ENCODE peak calls at places on chromosomes 13 and 19, in nine cellular contexts. I is EH; G is stimulated activated CD4-positive, alpha-beta T cell treated with anti-CD3 and anti-CD28 coated beads, Interleukin-4, amount 100 ng/mL, for 48 hours; H is NCI-H82; A is A549; F is COLO829; M is neural progenitor cell; P is NCI-H187; L is CD4-positive, alpha-beta memory T cell. S is an unnamed sample.
A peak's percentile ranks its signal among the peaks of the same experiment; 100 is the strongest.

GRCh38 chr13:30196025-30196424 is 111.3 kb downstream of the KATNAL1 start:
- DNase-seq in P (no peak), G (no peak), F (no peak), A (no peak), H (peak; percentile 50), L (no peak), M (peak; percentile 65), I (peak; percentile 20), S (no peak)

GRCh38 chr19:50777830-50778303 is 7.6 kb downstream of the GPR32 start:
- DNase-seq in P (no peak), L (no peak), M (peak; percentile 68), H (no peak), F (peak; percentile 56), A (no peak), G (no peak), I (peak; percentile 27), S (no peak)

GRCh38 chr13:50537029-50537428 is 306.5 kb downstream of the DLEU7 start:
- DNase-seq in G (no peak), H (no peak), A (no peak), F (no peak), I (no peak), L (no peak), P (no peak), M (no peak), S (no peak)

GRCh38 chr19:5718032-5718578 is 1.8 kb downstream of the LONP1 start:
- DNase-seq in G (peak; percentile 66), M (no peak), F (no peak), I (peak; percentile 73), A (no peak), P (no peak), L (no peak), H (no peak), S (no peak)

GRCh38 chr19:49441960-49442350 is 628 bp upstream of the SLC17A7 start:
- DNase-seq in H (peak; percentile 49), G (no peak), A (no peak), M (no peak), L (no peak), F (no peak), I (no peak), P (no peak), S (no peak)

GRCh38 chr13:27176772-27177171 is 5.2 kb upstream of the USP12 start:
- DNase-seq in I (no peak), F (no peak), A (no peak), M (no peak), L (no peak), H (no peak), G (no peak), P (no peak), S (no peak)

GRCh38 chr19:29551774-29552173 is 26.0 kb downstream of the VSTM2B start:
- DNase-seq in H (no peak), G (no peak), P (no peak), L (no peak), M (no peak), I (no peak), A (no peak), F (no peak), S (no peak)

GRCh38 chr13:42732073-42732472 is 49.3 kb upstream of the FAM216B start:
- DNase-seq in H (no peak), I (no peak), A (no peak), P (no peak), L (no peak), F (no peak), M (no peak), G (no peak), S (no peak)

GRCh38 chr19:3360494-3361383 is 5.6 kb upstream of the NFIC start:
- DNase-seq in H (peak; percentile 41), P (no peak), L (peak; percentile 74), G (peak; percentile 73), F (no peak), I (peak; percentile 46), A (no peak), M (peak; percentile 45), S (peak; percentile 55)

GRCh38 chr13:43664700-43665191 is 122.0 kb downstream of the ENOX1 start:
- DNase-seq in A (no peak), F (no peak), G (no peak), H (peak; percentile 99), L (no peak), M (peak; percentile 76), I (peak; percentile 85), P (no peak), S (no peak)

GRCh38 chr19:18895038-18895827 is 725 bp downstream of the CERS1 start:
- DNase-seq in P (no peak), M (peak; percentile 90), I (peak; percentile 60), F (peak; percentile 58), L (no peak), H (peak; percentile 74), A (peak; percentile 66), G (no peak), S (no peak)

GRCh38 chr13:111542530-111543341 is 222.3 kb downstream of the TEX29 start:
- DNase-seq in L (no peak), I (no peak), P (no peak), G (no peak), M (no peak), A (no peak), F (no peak), H (no peak), S (no peak)